ENCODE peak calls at places on chromosomes 16 and 17, in seven cellular contexts. E is foreskin fibroblast, F is endothelial cell, X is B cell, P is tibial nerve, J is uterus, C is choroid plexus epithelial cell. M is an unnamed sample.

GRCh38 chr16:66154801-66155200 is 211.7 kb upstream of the CDH5 start:
- DNase-seq in E (no peak), F (no peak), X (no peak), P (no peak), J (no peak), C (no peak), M (no peak)

GRCh38 chr17:2416010-2416734 is 15.3 kb upstream of the MNT start:
- DNase-seq in E (peak), F (peak), X (peak), P (peak), J (peak), C (peak), M (peak)

GRCh38 chr16:48231675-48232214 is 12.4 kb upstream of the LONP2 start:
- DNase-seq in E (peak), F (peak), X (peak), P (no peak), J (peak), C (peak), M (peak)

GRCh38 chr16:22886908-22887307 is 72.9 kb downstream of the HS3ST2 start:
- DNase-seq in E (no peak), F (no peak), X (no peak), P (no peak), J (no peak), C (no peak), M (no peak)

GRCh38 chr17:69466451-69466850 is 52.0 kb downstream of the MAP2K6 start:
- DNase-seq in E (no peak), F (no peak), X (no peak), P (no peak), J (no peak), C (no peak), M (no peak)

GRCh38 chr17:81890447-81891302 is 711 bp downstream of the ALYREF start:
- DNase-seq in E (peak), F (peak), X (peak), P (no peak), J (no peak), C (no peak), M (no peak)

GRCh38 chr17:1941241-1942065 is 83.7 kb downstream of the RTN4RL1 start:
- DNase-seq in E (no peak), F (no peak), X (no peak), P (no peak), J (no peak), C (no peak), M (no peak)

GRCh38 chr17:71325117-71325516 is 795.7 kb upstream of the SOX9 start:
- DNase-seq in E (no peak), F (no peak), X (no peak), P (no peak), J (no peak), C (no peak), M (no peak)

GRCh38 chr17:40538019-40538935 is 27.0 kb downstream of the CCR7 start:
- DNase-seq in E (peak), F (no peak), X (no peak), P (no peak), J (peak), C (no peak), M (no peak)

GRCh38 chr16:48000622-48001021 is 155.2 kb downstream of the ABCC12 start:
- DNase-seq in E (no peak), F (no peak), X (no peak), P (no peak), J (no peak), C (no peak), M (no peak)

GRCh38 chr17:2386400-2387085 is 14.3 kb downstream of the MNT start:
- DNase-seq in E (no peak), F (no peak), X (no peak), P (no peak), J (no peak), C (no peak), M (no peak)

GRCh38 chr16:48444574-48444973 is 59.4 kb upstream of the SIAH1 start:
- DNase-seq in E (peak), F (no peak), X (no peak), P (no peak), J (peak), C (peak), M (peak)

GRCh38 chr17:17269926-17270773 is 10.9 kb downstream of the COPS3 start:
- DNase-seq in E (no peak), F (peak), X (no peak), P (no peak), J (no peak), C (peak), M (no peak)

GRCh38 chr17:81586096-81586495 is 33.9 kb upstream of the FAAP100 start:
- DNase-seq in E (no peak), F (no peak), X (no peak), P (no peak), J (no peak), C (no peak), M (no peak)

GRCh38 chr16:578870-579405 is 9.2 kb downstream of the PIGQ start:
- DNase-seq in E (peak), F (peak), X (peak), P (peak), J (peak), C (peak), M (no peak)

DNA sequence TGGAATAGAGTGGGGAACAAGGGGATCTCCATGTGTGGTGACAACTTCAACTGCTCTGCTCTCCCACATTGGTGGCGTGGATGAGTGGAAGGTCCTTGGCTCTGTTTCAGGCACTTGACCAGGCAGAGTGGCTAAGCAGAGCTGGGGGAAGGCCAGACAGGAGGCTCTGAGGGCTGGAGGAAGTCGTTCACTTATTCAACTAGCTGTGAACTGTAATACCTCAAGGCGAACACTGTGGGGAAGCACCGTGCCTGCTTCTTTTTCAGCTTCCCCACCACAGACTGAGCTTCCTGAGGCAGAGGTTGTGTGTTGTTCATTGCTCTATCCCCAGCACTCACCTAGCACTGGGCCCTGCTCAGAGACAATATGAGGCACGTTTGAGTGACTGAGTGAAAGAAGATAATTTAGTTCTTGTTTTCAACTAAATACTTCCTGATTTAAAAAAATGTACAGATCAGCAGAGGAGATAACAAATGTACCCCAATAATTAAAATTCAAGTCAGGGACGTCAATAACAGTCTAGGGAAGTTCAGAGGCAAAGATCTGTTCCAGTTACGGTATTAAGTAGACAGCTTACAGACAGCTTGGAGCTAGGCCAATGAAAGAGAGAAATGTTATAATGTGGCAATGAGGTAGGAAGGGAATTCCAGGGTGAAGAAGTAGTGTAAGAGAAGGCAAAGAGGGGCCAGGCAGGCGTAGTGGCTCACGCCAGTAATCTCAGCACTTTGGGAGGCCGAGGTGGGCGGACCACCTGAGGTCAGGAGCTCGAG is 34.7 kb downstream of the MYO18A start:
- DNase-seq in E (peak), F (peak), X (peak), P (no peak), J (peak), C (peak), M (peak)
- TF ChIP-seq CTCF in E (peak), F (peak), X (peak), P (peak), J (peak), C (peak), M (peak)

DNA sequence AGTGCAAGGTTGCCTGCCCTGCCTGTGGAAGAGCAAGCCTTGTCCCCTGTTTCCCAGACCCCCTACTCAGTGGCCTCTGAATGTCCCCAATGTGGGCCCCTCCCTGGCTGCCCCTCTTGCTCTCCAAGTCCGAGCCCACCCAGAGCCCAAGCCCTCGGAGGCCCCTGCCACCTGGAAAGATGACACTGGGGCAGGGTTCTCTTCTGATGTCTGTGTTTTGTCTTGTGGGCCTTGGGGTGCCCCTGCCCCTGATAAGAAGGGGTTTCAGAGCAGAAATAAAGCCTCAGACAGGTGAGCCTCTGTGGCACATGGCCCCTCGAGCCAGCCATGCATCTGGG is 85.4 kb upstream of the CBX4 start:
- DNase-seq in E (no peak), F (no peak), X (no peak), P (no peak), J (no peak), C (no peak), M (no peak)
- TF ChIP-seq CTCF in E (no peak), F (no peak), X (no peak), P (no peak), J (no peak), C (no peak), M (peak)

GRCh38 chr16:87681990-87682570 is 79.8 kb downstream of the JPH3 start:
- DNase-seq in E (peak), F (no peak), X (no peak), P (no peak), J (no peak), C (peak), M (peak)
- TF ChIP-seq CTCF in E (peak), F (no peak), X (no peak), P (no peak), J (no peak), C (peak), M (peak)

DNA sequence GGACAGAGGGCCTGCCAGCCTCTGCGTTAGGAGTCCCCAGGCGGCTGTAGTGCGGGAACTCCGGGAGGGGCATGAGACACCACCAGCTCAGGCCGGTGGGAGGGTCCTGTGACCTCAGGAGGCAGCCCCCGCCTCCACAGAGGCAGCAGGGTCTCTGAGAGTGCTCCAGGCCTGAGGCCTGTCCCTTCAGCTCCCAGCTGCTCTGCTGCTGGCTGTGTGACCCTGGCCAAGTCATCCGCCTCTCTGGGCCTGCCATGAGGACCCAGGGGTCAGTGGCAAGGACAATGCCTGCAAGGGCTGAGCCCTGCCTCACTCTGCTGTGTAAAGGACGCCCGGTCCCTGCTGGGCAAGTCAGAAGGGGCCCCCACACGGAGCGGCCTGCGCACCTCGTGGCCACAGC is 27.1 kb upstream of the ZFPM1 start:
- DNase-seq in E (no peak), F (no peak), X (no peak), P (no peak), J (no peak), C (no peak), M (no peak)
- TF ChIP-seq CTCF in E (no peak), F (no peak), X (no peak), P (no peak), J (no peak), C (no peak), M (no peak)

GRCh38 chr17:8288336-8289102 is at the start of gene RANGRF:
- DNase-seq in E (peak), F (peak), X (peak), P (peak), J (peak), C (peak), M (peak)
- TF ChIP-seq CTCF in E (no peak), F (no peak), X (no peak), P (no peak), J (no peak), C (no peak), M (peak)